ENCODE peak calls at places on chromosomes 2 and 18, in five cellular contexts. R, G, A, J and X are unnamed samples.

GRCh38 chr2:62292190-62292589 is 96.3 kb downstream of the B3GNT2 start:
- DNase-seq in R (peak), G (no peak), A (no peak), J (peak), X (no peak)

GRCh38 chr2:100998235-100998573 is 3.9 kb upstream of the RPL31 start:
- DNase-seq in G (no peak), J (no peak), A (no peak), R (no peak), X (no peak)

GRCh38 chr2:15890936-15891905 is 49.1 kb upstream of the MYCN start:
- DNase-seq in A (no peak), R (no peak), J (peak), G (no peak), X (no peak)

GRCh38 chr2:151071382-151071781 is 190.3 kb downstream of the RBM43 start:
- DNase-seq in G (peak), R (peak), A (no peak), J (peak), X (no peak)

GRCh38 chr18:57909620-57910019 is 106.5 kb upstream of the ATP8B1 start:
- DNase-seq in R (no peak), A (no peak), G (no peak), J (peak), X (no peak)

GRCh38 chr2:178275600-178275999 is 81.3 kb downstream of the OSBPL6 start:
- DNase-seq in G (no peak), A (no peak), R (no peak), J (no peak), X (no peak)

GRCh38 chr2:207825958-207826330 is 56.2 kb upstream of the FZD5 start:
- DNase-seq in G (no peak), R (no peak), J (no peak), A (no peak), X (no peak)

GRCh38 chr2:71796174-71796592 is 342.8 kb downstream of the DYSF start:
- DNase-seq in G (peak), J (peak), A (no peak), R (peak), X (no peak)